ENCODE peak calls at places on chromosome 7, in ten cellular contexts. N is IMR-90; I is HCT116; B is left ventricle myocardium inferior; P is effector memory CD4-positive, alpha-beta T cell; S is body of pancreas; E is CD4-positive, alpha-beta memory T cell; C is cardiac muscle cell; U is dorsolateral prefrontal cortex; V is CD8-positive, alpha-beta memory T cell. Y is an unnamed sample.

GRCh38 chr7:20354825-20355466 is 24.2 kb downstream of the ITGB8 start:
- DNase-seq in P (no peak), V (no peak), S (no peak), C (no peak), N (no peak), E (no peak), I (no peak), B (no peak), U (no peak), Y (no peak)

GRCh38 chr7:37225255-37226012 is 223.2 kb downstream of the ELMO1 start:
- DNase-seq in U (no peak), B (no peak), S (no peak), P (no peak), C (no peak), N (no peak), E (no peak), V (no peak), I (no peak), Y (no peak)

GRCh38 chr7:72118366-72118765 is 293.8 kb downstream of the CALN1 start:
- DNase-seq in C (no peak), V (no peak), N (no peak), B (no peak), I (no peak), P (no peak), E (no peak), U (no peak), S (no peak), Y (no peak)

GRCh38 chr7:84027678-84028077 is 166.9 kb downstream of the SEMA3A start:
- DNase-seq in N (no peak), P (no peak), S (no peak), I (no peak), E (no peak), V (no peak), U (no peak), C (no peak), B (no peak), Y (no peak)

GRCh38 chr7:22150221-22150620 is 204.5 kb upstream of the CDCA7L start:
- DNase-seq in U (no peak), E (no peak), C (no peak), B (no peak), P (no peak), N (peak), I (no peak), V (no peak), S (no peak), Y (no peak)

GRCh38 chr7:16479587-16479986 is 14.0 kb upstream of the SOSTDC1 start:
- DNase-seq in B (no peak), P (no peak), V (no peak), E (no peak), N (peak), I (no peak), U (no peak), C (no peak), S (no peak), Y (peak)

GRCh38 chr7:132049462-132050304 is 493.3 kb upstream of the PODXL start:
- DNase-seq in P (no peak), N (peak), I (peak), V (no peak), E (no peak), S (peak), U (no peak), B (no peak), C (peak), Y (peak)

GRCh38 chr7:28830831-28831230 is 127.3 kb downstream of the TRIL start:
- DNase-seq in I (no peak), S (no peak), N (no peak), E (no peak), P (no peak), C (no peak), U (no peak), V (no peak), B (no peak), Y (no peak)

GRCh38 chr7:47470567-47471357 is 111.1 kb downstream of the TNS3 start:
- DNase-seq in E (no peak), P (no peak), N (no peak), V (no peak), B (no peak), U (no peak), S (peak), C (no peak), I (no peak), Y (peak)

GRCh38 chr7:101138149-101138870 is 11.4 kb downstream of the SERPINE1 start:
- DNase-seq in U (peak), S (peak), N (peak), I (peak), P (peak), C (peak), V (peak), B (peak), E (peak), Y (peak)

GRCh38 chr7:121037828-121038716 is 49.6 kb downstream of the CPED1 start:
- DNase-seq in N (no peak), I (no peak), P (no peak), E (no peak), S (no peak), B (no peak), V (no peak), U (no peak), C (no peak), Y (no peak)

GRCh38 chr7:41698726-41699125 is 4.2 kb downstream of the INHBA start:
- DNase-seq in V (no peak), B (no peak), P (no peak), S (no peak), N (peak), C (no peak), I (no peak), E (no peak), U (no peak), Y (no peak)

GRCh38 chr7:33109758-33110238 is 594 bp upstream of the RP9 start:
- DNase-seq in C (no peak), N (peak), V (no peak), P (no peak), U (peak), E (no peak), S (no peak), I (no peak), B (no peak), Y (no peak)
- H3K27ac ChIP-seq in C (no peak), N (no peak), V (no peak), P (no peak), U (peak), E (peak), S (no peak), I (peak), B (peak), Y (no peak)

GRCh38 chr7:73737491-73738219 is 947 bp downstream of the ABHD11 start:
- DNase-seq in I (no peak), P (no peak), U (no peak), V (no peak), C (no peak), N (no peak), E (no peak), B (no peak), S (no peak), Y (no peak)
- H3K27ac ChIP-seq in I (peak), P (peak), U (no peak), V (peak), C (no peak), N (no peak), E (peak), B (peak), S (peak), Y (peak)

DNA sequence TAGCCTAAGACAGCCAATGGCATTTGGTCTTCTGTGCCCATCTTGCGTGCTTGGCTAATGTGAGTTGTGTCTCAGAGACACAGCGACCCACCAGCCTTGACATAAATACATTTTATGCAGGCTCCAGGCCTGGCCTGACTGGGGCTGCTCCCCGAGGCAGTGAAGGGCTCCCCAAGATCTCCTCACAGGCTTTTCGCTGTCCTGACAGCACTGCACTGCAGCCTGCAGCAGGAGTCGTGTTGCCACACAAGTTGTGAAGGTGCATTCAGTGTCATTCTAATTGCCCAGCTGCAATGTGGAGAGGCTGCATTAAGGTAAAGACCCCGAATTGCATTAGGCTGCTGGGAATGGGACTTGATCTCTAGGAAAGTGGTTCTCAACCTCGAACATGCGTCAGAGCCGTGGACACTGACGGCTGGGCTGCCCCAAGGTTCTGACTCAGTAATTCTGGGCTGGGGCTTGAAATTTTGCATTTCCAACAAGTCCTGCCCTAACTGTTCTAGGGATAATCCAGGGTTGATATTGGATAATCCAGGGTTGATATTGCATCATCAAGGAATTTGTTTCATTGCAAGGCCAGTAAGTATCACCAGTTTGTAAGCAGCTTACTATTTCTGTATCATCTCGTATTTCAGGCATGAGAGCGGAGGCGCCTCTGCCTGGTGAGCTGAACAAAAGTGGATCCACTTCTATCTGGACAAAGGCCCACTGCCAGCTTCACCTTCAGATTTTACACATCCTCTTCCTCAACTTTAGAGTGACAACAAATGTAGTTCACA is 108.7 kb upstream of the INSIG1 start:
- DNase-seq in S (no peak), U (no peak), I (no peak), P (no peak), V (no peak), N (peak), B (no peak), C (no peak), E (no peak), Y (no peak)
- H3K27ac ChIP-seq in S (no peak), U (no peak), I (no peak), P (no peak), V (no peak), N (no peak), B (no peak), C (no peak), E (no peak), Y (no peak)

GRCh38 chr7:31948041-31948440 is 122.2 kb downstream of the PDE1C start:
- DNase-seq in V (no peak), E (no peak), B (no peak), I (no peak), P (no peak), C (no peak), U (no peak), S (no peak), N (peak), Y (peak)
- H3K27ac ChIP-seq in V (no peak), E (no peak), B (no peak), I (no peak), P (no peak), C (no peak), U (no peak), S (peak), N (peak), Y (no peak)

GRCh38 chr7:1298051-1298937 is 65.6 kb downstream of the UNCX start:
- DNase-seq in P (no peak), N (no peak), U (no peak), I (no peak), S (no peak), B (no peak), C (no peak), V (no peak), E (no peak), Y (no peak)
- H3K27ac ChIP-seq in P (no peak), N (no peak), U (no peak), I (no peak), S (no peak), B (no peak), C (no peak), V (no peak), E (no peak), Y (no peak)

GRCh38 chr7:55043691-55044090 is 24.9 kb downstream of the EGFR start:
- DNase-seq in U (no peak), I (no peak), P (no peak), B (no peak), V (no peak), S (no peak), N (no peak), C (no peak), E (no peak), Y (no peak)

GRCh38 chr7:55048221-55048859 is 29.5 kb downstream of the EGFR start:
- DNase-seq in E (no peak), I (no peak), C (no peak), N (no peak), V (no peak), U (no peak), S (peak), P (no peak), B (no peak), Y (peak)

GRCh38 chr7:55044318-55044717 is 25.5 kb downstream of the EGFR start:
- DNase-seq in E (no peak), S (peak), B (no peak), P (no peak), U (no peak), I (no peak), C (no peak), V (no peak), N (no peak), Y (no peak)

GRCh38 chr7:55046582-55047347 is 27.9 kb downstream of the EGFR start:
- DNase-seq in P (no peak), U (no peak), S (no peak), E (no peak), I (no peak), B (no peak), V (no peak), N (no peak), C (no peak), Y (peak)

DNA sequence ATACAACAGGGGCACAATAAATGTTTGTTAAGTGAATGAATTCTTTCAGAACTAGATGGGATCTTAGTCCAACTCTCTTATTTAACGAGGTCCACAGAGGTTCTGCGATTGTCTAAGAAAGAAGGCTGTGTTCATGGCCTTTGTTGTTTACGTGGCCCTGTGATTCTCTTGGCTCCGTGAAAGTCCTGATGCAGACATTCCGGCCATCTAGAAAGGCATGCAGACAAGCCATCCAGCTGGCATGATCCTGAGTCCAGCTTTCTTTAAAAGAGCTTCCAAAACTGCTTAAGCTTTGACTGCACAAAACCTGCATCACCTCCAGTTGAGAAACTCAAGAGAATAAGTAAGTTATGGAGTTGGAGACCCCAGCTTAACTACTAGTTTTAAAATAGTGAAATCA is 26.0 kb downstream of the EGFR start:
- DNase-seq in S (no peak), P (no peak), E (no peak), N (no peak), V (no peak), U (no peak), I (no peak), C (no peak), B (no peak), Y (no peak)
- H3K27ac ChIP-seq in S (no peak), P (no peak), E (no peak), N (no peak), V (no peak), U (no peak), I (no peak), C (no peak), B (no peak), Y (no peak)